ENCODE peak calls at places on chromosomes 4 and X, in nine cellular contexts. W, N, C, X, B, M, L, J and Z are unnamed samples.

GRCh38 chr4:2836391-2836859 is 7.2 kb upstream of the ADD1 start:
- DNase-seq in W (no peak), M (no peak), C (no peak), B (peak; percentile 19), J (no peak), N (no peak), L (no peak), X (no peak), Z (no peak)

GRCh38 chr4:41709844-41710481 is 38.6 kb downstream of the PHOX2B start:
- DNase-seq in N (no peak), B (no peak), W (no peak), X (peak; percentile 97), L (no peak), M (no peak), C (no peak), J (no peak), Z (no peak)

GRCh38 chr4:16844796-16845586 is 53.5 kb downstream of the LDB2 start:
- DNase-seq in M (no peak), J (peak; percentile 32), B (no peak), X (peak; percentile 85), N (no peak), C (no peak), L (no peak), W (no peak), Z (no peak)

GRCh38 chr4:154230091-154230490 is 261.5 kb downstream of the DCHS2 start:
- DNase-seq in M (no peak), X (no peak), L (no peak), J (no peak), N (no peak), W (no peak), B (no peak), C (no peak), Z (no peak)

GRCh38 chrX:63349307-63349706 is 1.8 kb downstream of the SPIN4 start:
- DNase-seq in B (no peak), L (no peak), X (no peak), J (no peak), C (no peak), N (no peak), W (no peak), M (no peak), Z (no peak)

GRCh38 chr4:127304356-127304755 is 328.4 kb upstream of the INTU start:
- DNase-seq in M (no peak), L (no peak), X (peak; percentile 24), N (peak; percentile 10), W (no peak), B (no peak), J (no peak), C (peak; percentile 48), Z (no peak)

GRCh38 chrX:30181353-30181752 is 34.0 kb upstream of the MAGEB2 start:
- DNase-seq in N (no peak), B (no peak), C (no peak), W (no peak), X (no peak), M (no peak), J (no peak), L (no peak), Z (no peak)

GRCh38 chr4:79578613-79579012 is 170.6 kb upstream of the GK2 start:
- DNase-seq in J (no peak), L (no peak), B (no peak), M (no peak), N (no peak), W (no peak), C (no peak), X (no peak), Z (no peak)

GRCh38 chr4:5037553-5038551 is 13.4 kb upstream of the STK32B start:
- DNase-seq in M (no peak), N (no peak), J (peak; percentile 38), L (no peak), C (peak; percentile 75), B (no peak), X (peak; percentile 99), W (no peak), Z (no peak)

GRCh38 chr4:54107951-54108740 is 8.2 kb downstream of the GSX2 start:
- DNase-seq in J (no peak), L (no peak), C (no peak), X (no peak), N (no peak), M (no peak), B (no peak), W (no peak), Z (no peak)

GRCh38 chrX:9144643-9145290 is 110.8 kb upstream of the FAM9B start:
- DNase-seq in X (no peak), J (no peak), W (no peak), B (no peak), N (no peak), C (no peak), L (no peak), M (no peak), Z (no peak)

GRCh38 chr4:3304831-3305609 is 12.2 kb downstream of the RGS12 start:
- DNase-seq in B (no peak), C (peak; percentile 27), J (no peak), W (peak; percentile 64), M (peak; percentile 61), L (peak; percentile 40), X (peak; percentile 52), N (peak; percentile 51), Z (peak; percentile 27)

GRCh38 chr4:85708468-85708867 is 233.5 kb downstream of the ARHGAP24 start:
- DNase-seq in X (no peak), N (no peak), J (no peak), B (no peak), W (no peak), C (no peak), L (no peak), M (no peak), Z (no peak)

GRCh38 chrX:67563469-67564448 is 19.9 kb downstream of the AR start:
- DNase-seq in W (peak; percentile 43), J (no peak), M (no peak), N (peak; percentile 39), X (peak; percentile 52), L (no peak), B (no peak), C (no peak), Z (peak; percentile 13)

GRCh38 chr4:111283066-111283677 is 660.3 kb upstream of the PITX2 start:
- DNase-seq in C (peak; percentile 29), J (peak; percentile 39), N (peak; percentile 24), B (peak; percentile 63), X (peak; percentile 57), W (peak; percentile 85), L (peak; percentile 45), M (peak; percentile 60), Z (peak; percentile 63)

GRCh38 chr4:128068927-128069326 is 7.8 kb downstream of the LARP1B start:
- DNase-seq in J (peak; percentile 29), X (peak; percentile 24), N (no peak), L (no peak), B (no peak), M (no peak), W (peak; percentile 31), C (no peak), Z (no peak)

GRCh38 chr4:117137143-117137542 is 51.8 kb upstream of the TRAM1L1 start:
- DNase-seq in W (no peak), M (no peak), X (peak; percentile 97), B (no peak), C (no peak), J (no peak), N (no peak), L (no peak), Z (no peak)

GRCh38 chrX:1384738-1385250 is 7.1 kb downstream of the SLC25A6 start:
- DNase-seq in N (no peak), L (no peak), B (no peak), W (peak; percentile 14), M (no peak), J (no peak), X (no peak), C (no peak), Z (no peak)

GRCh38 chr4:15653864-15654391 is 1.2 kb downstream of the FBXL5 start:
- DNase-seq in J (peak; percentile 31), B (no peak), L (no peak), C (no peak), X (peak; percentile 65), W (peak; percentile 49), N (no peak), M (no peak), Z (no peak)
- H3K4me1 ChIP-seq in J (peaks cover 54% of the 10 kb centered on the region), B (peaks cover 52% of the 10 kb centered on the region), L (no peaks in the 10 kb centered on the region), C (peaks cover 58% of the 10 kb centered on the region), X (peaks cover 12% of the 10 kb centered on the region), W (peaks cover 35% of the 10 kb centered on the region), N (peaks cover 40% of the 10 kb centered on the region), M (peaks cover 60% of the 10 kb centered on the region), Z (peaks cover 57% of the 10 kb centered on the region)

DNA sequence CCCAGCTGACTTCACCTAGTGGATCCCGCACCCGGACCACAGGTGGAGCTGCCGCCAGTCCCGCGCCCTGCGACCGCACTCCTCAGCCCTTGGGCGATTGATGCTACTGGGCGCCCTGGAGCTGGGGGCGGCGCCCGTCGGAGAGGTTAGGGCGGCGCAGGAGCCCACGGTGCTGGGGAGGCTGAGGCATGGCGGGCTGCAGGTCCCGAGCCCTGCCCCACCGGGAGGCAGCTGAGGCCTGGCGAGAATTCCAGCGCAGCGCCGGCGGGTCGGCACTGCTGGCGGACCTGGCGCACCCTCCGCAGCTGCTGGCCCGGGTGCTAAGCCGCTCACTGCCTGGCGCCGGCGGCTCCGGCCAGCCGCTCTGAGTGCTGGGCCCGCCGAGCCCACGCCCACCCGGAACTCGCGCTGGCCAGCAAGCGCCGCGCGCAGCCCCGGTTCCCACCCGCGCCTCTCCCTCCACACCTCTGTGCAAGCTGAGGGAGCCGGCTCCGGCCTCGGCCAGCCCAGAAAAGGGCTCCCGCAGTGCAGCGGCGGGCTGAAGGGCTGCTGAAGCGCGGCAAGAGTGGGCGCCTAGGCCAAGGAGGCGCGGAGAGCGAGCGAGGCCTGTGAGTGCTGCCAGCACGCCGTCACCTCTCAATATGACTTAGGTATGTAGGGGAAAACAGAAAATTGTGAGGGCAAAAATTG is 1256.6 kb downstream of the STIM2 start:
- DNase-seq in M (no peak), W (no peak), B (no peak), X (no peak), J (no peak), L (no peak), C (no peak), N (no peak), Z (no peak)
- H3K4me3 ChIP-seq in M (no peak overlapping the region), W (peak overlapping the region; percentile 43), B (no peak overlapping the region), X (no peak overlapping the region), J (no peak overlapping the region), L (no peak overlapping the region), C (no peak overlapping the region), N (no peak overlapping the region), Z (no peak overlapping the region)

GRCh38 chrX:118974088-118974907 is at the start of gene LONRF3:
- DNase-seq in X (peak; percentile 3), J (peak; percentile 58), M (peak; percentile 87), B (peak; percentile 73), N (peak; percentile 66), C (peak; percentile 84), W (peak; percentile 89), L (peak; percentile 81), Z (peak; percentile 74)
- TF ChIP-seq POLR2A in X (no peak), J (peak; percentile 81), M (peak; percentile 90), B (no peak), N (peak; percentile 78), C (peak; percentile 71), W (peak; percentile 26), L (peak; percentile 94), Z (peak; percentile 77)

GRCh38 chr4:61400446-61400845 is 200.3 kb downstream of the ADGRL3 start:
- DNase-seq in B (no peak), X (no peak), N (no peak), W (no peak), C (no peak), M (no peak), L (no peak), J (no peak), Z (no peak)
- H3K4me1 ChIP-seq in B (no peaks in the 10 kb centered on the region), X (no peaks in the 10 kb centered on the region), N (no peaks in the 10 kb centered on the region), W (no peaks in the 10 kb centered on the region), C (peaks cover 16% of the 10 kb centered on the region), M (no peaks in the 10 kb centered on the region), L (no peaks in the 10 kb centered on the region), J (no peaks in the 10 kb centered on the region), Z (no peaks in the 10 kb centered on the region)

GRCh38 chr4:7779194-7779768 is 160.4 kb downstream of the AFAP1 start:
- DNase-seq in N (peak; percentile 42), W (peak; percentile 33), X (peak; percentile 49), B (no peak), J (no peak), M (peak; percentile 56), L (no peak), C (no peak), Z (peak; percentile 26)
- H3K4me3 ChIP-seq in N (no peak overlapping the region), W (no peak overlapping the region), X (peak overlapping the region; percentile 3), B (peak overlapping the region; percentile 18), J (no peak overlapping the region), M (no peak overlapping the region), L (no peak overlapping the region), C (peak overlapping the region; percentile 11), Z (no peak overlapping the region)